ENCODE peak calls at places on chromosomes 2 and 18, in five cellular contexts. D is AG04449, A is endothelial cell, R is GM12864, Q is tibial artery. Z is an unnamed sample.

GRCh38 chr2:231929961-231930600 is 3.9 kb upstream of the NPPC start:
- DNase-seq in R (no peak), A (no peak), Q (peak; percentile 55), D (no peak), Z (peak; percentile 56)

GRCh38 chr2:203682688-203683130 is 23.7 kb upstream of the CD28 start:
- DNase-seq in Q (no peak), R (no peak), A (no peak), D (no peak), Z (no peak)

GRCh38 chr2:26068602-26069298 is 34.9 kb downstream of the RAB10 start:
- DNase-seq in D (peak; percentile 36), Q (no peak), A (no peak), R (peak; percentile 70), Z (peak; percentile 66)

GRCh38 chr2:202444000-202444399 is 67.9 kb downstream of the BMPR2 start:
- DNase-seq in A (no peak), D (no peak), R (no peak), Q (no peak), Z (no peak)

GRCh38 chr18:832085-832681 is 20.1 kb upstream of the YES1 start:
- DNase-seq in D (no peak), A (peak; percentile 47), Q (no peak), R (no peak), Z (no peak)

GRCh38 chr2:205734436-205734835 is 52.1 kb downstream of the NRP2 start:
- DNase-seq in D (peak; percentile 60), R (no peak), Q (no peak), A (no peak), Z (no peak)

GRCh38 chr2:58640042-58640441 is 398.9 kb upstream of the FANCL start:
- DNase-seq in D (no peak), Q (no peak), A (no peak), R (no peak), Z (no peak)

GRCh38 chr2:81481994-81482368 is 1177.4 kb upstream of the LRRTM1 start:
- DNase-seq in Q (no peak), D (no peak), A (no peak), R (no peak), Z (no peak)

GRCh38 chr2:37656512-37657423 is 14.7 kb downstream of the CDC42EP3 start:
- DNase-seq in Q (no peak), D (no peak), R (no peak), A (no peak), Z (no peak)

GRCh38 chr2:170819941-170820646 is 3.4 kb downstream of the GAD1 start:
- DNase-seq in D (no peak), Q (no peak), A (no peak), R (no peak), Z (peak; percentile 37)

GRCh38 chr2:33388996-33389395 is 87.5 kb upstream of the RASGRP3 start:
- DNase-seq in D (no peak), Q (no peak), R (no peak), A (no peak), Z (no peak)

GRCh38 chr2:139218181-139218580 is 438.0 kb upstream of the NXPH2 start:
- DNase-seq in Q (no peak), A (no peak), D (no peak), R (no peak), Z (no peak)

GRCh38 chr2:16390561-16390960 is 275.1 kb downstream of the CYRIA start:
- DNase-seq in A (no peak), Q (no peak), R (no peak), D (no peak), Z (no peak)

DNA sequence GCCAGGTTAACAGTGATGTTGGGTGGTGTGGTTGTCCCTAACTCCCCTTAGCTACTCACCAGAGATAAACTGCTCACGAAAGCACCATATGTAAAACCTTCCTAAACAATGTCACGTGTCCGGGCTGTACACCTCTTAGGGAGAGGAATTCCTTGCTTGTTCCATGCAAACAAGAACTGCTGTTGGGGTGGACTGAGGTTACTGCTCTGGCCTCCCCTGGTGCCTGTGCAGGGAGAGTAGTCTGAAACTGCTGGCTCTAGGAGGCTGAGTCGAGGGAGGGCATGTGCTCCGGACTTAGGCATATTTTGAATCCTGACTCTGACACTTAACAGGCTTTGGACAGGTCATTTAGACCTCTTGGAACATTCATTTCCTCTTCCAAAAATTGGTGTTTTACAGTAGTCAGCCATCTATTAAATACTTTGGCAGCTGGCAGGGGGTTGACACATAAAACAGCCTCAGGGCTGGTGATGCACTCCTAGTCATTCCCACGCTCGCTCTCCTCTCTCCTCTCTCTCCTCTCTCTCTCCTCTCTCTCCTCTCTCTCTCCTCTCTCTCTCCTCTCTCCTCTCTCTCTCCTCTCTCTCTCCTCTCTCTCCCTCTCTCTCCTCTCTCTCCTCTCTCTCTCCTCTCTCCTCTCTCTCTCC is 10.6 kb downstream of the THNSL2 start:
- DNase-seq in R (no peak), Q (no peak), A (no peak), D (peak; percentile 52), Z (no peak)
- TF ChIP-seq CTCF in R (no peak), Q (no peak), A (no peak), D (no peak), Z (no peak)

GRCh38 chr2:198465970-198466369 is 661.6 kb downstream of the PLCL1 start:
- DNase-seq in A (no peak), D (no peak), Q (no peak), R (no peak), Z (no peak)

GRCh38 chr2:198476007-198476406 is 671.6 kb downstream of the PLCL1 start:
- DNase-seq in D (no peak), A (no peak), Q (no peak), R (no peak), Z (no peak)

DNA sequence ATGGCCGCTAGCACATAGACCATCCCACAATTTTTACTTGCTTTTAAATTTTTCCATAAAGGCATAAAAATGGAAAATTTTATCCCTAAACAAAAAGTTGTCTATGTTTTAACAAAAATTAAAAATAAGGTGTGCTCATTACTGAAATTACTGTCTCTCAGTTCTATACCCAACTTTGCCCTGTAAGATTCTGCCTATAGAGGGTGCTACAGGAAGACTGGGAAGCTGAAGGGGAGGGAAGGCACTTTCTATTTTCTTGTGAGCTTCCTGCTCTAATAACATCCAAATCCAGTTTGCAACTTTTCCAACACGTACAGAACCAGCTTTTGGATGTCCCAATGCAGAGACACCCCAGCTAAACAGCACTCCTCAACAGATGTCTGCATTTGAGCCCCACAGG is 666.9 kb downstream of the PLCL1 start:
- DNase-seq in R (no peak), D (no peak), A (no peak), Q (no peak), Z (no peak)
- TF ChIP-seq CTCF in R (peak; percentile 13), D (no peak), A (peak; percentile 27), Q (no peak), Z (no peak)

GRCh38 chr2:42618972-42619371 is 50.5 kb downstream of the MTA3 start:
- DNase-seq in R (no peak), Q (no peak), A (no peak), D (peak; percentile 26), Z (no peak)

GRCh38 chr2:42624047-42624446 is 55.6 kb downstream of the MTA3 start:
- DNase-seq in R (no peak), A (no peak), D (no peak), Q (no peak), Z (no peak)

GRCh38 chr2:42618116-42618515 is 49.7 kb downstream of the MTA3 start:
- DNase-seq in D (no peak), A (no peak), Q (no peak), R (no peak), Z (no peak)

DNA sequence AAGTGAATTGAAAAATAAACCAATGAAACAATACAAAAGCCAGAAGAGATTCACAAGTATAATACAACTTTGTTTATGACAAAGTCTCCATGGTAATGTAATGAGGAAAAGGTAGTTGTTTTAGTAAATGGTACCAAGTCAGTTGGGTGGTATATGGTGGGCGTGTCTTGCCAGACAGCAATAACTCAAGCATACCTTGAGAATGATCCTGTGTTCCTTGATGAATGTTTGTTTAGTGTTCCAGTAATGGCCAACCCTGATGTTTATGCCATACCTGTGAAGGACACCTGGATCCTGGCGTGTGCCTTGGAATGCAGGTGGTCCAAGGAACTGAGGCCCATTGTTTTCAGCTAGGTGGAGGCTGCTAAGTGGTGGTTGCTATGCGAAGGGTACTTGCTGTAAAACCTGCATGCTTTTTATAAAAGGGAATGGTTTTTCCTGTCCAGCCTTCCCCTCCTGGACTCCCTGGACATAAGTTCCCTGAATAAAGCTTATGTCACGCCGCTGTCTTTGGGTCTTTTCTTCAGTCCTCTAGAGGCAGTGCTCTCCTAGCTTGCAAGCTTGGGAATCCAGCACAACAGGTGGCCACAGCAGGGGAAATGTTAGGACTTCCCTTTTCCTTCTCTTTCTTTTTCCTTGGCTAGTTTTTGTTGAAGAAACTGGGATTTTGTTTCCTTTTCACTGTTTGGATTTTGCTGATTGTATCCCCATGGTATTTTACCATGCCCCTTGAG is 54.7 kb downstream of the MTA3 start:
- DNase-seq in A (peak; percentile 31), D (no peak), R (no peak), Q (no peak), Z (no peak)
- TF ChIP-seq CTCF in A (no peak), D (no peak), R (no peak), Q (no peak), Z (no peak)

GRCh38 chr2:2843969-2844548 is 513.0 kb upstream of the MYT1L start:
- DNase-seq in R (no peak), A (peak; percentile 27), D (no peak), Q (peak; percentile 40), Z (peak; percentile 37)
- TF ChIP-seq CTCF in R (peak; percentile 43), A (peak; percentile 52), D (no peak), Q (no peak), Z (peak; percentile 24)